ENCODE peak calls at places on chromosomes 7 and 10, in seven cellular contexts. U, H, G, W, P, O and I are unnamed samples.

GRCh38 chr10:132634241-132634946 is 96.8 kb downstream of the INPP5A start:
- DNase-seq in U (no peak), H (no peak), G (no peak), W (no peak), P (no peak), O (no peak), I (no peak)

GRCh38 chr7:101231644-101232043 is 6.0 kb downstream of the CLDN15 start:
- DNase-seq in U (no peak), H (peak), G (no peak), W (no peak), P (peak), O (no peak), I (no peak)

GRCh38 chr7:157875230-157876179 is 538.7 kb downstream of the DNAJB6 start:
- DNase-seq in U (peak), H (peak), G (peak), W (no peak), P (no peak), O (no peak), I (no peak)

GRCh38 chr7:102864958-102865357 is 47.8 kb upstream of the LRRC17 start:
- DNase-seq in U (no peak), H (no peak), G (no peak), W (no peak), P (no peak), O (no peak), I (no peak)

GRCh38 chr7:129376076-129376777 is 58.0 kb upstream of the STRIP2 start:
- DNase-seq in U (peak), H (peak), G (no peak), W (peak), P (peak), O (no peak), I (no peak)

GRCh38 chr7:27793780-27794179 is 53.8 kb downstream of the TAX1BP1 start:
- DNase-seq in U (no peak), H (no peak), G (no peak), W (no peak), P (no peak), O (no peak), I (no peak)

GRCh38 chr7:98618786-98619185 is 1.7 kb downstream of the NPTX2 start:
- DNase-seq in U (no peak), H (no peak), G (no peak), W (no peak), P (no peak), O (no peak), I (no peak)

GRCh38 chr10:74662635-74663034 is 163.8 kb upstream of the KAT6B start:
- DNase-seq in U (no peak), H (no peak), G (no peak), W (no peak), P (no peak), O (no peak), I (no peak)

GRCh38 chr7:69341288-69341687 is 257.0 kb upstream of the AUTS2 start:
- DNase-seq in U (no peak), H (no peak), G (no peak), W (no peak), P (no peak), O (no peak), I (no peak)

GRCh38 chr7:155602156-155602555 is 42.3 kb upstream of the RBM33 start:
- DNase-seq in U (no peak), H (no peak), G (no peak), W (no peak), P (no peak), O (no peak), I (no peak)

GRCh38 chr7:5284304-5285281 is 1.9 kb downstream of the SLC29A4 start:
- DNase-seq in U (peak), H (peak), G (peak), W (peak), P (peak), O (peak), I (peak)

GRCh38 chr7:138030679-138031351 is 28.9 kb upstream of the CREB3L2 start:
- DNase-seq in U (no peak), H (no peak), G (no peak), W (no peak), P (no peak), O (no peak), I (no peak)

GRCh38 chr7:81676813-81677212 is 93.0 kb downstream of the HGF start:
- DNase-seq in U (no peak), H (no peak), G (no peak), W (no peak), P (no peak), O (no peak), I (no peak)

GRCh38 chr7:73431041-73431835 is 2.3 kb upstream of the FZD9 start:
- DNase-seq in U (no peak), H (no peak), G (no peak), W (no peak), P (peak), O (no peak), I (no peak)

GRCh38 chr10:46216836-46217748 is 69.7 kb upstream of the ANTXRL start:
- DNase-seq in U (peak), H (peak), G (peak), W (no peak), P (no peak), O (no peak), I (no peak)

GRCh38 chr10:91887075-91887899 is 22.0 kb downstream of the FGFBP3 start:
- DNase-seq in U (no peak), H (peak), G (peak), W (peak), P (peak), O (no peak), I (peak)

GRCh38 chr7:108459922-108460551 is 3.8 kb upstream of the NRCAM start:
- DNase-seq in U (peak), H (peak), G (no peak), W (no peak), P (peak), O (no peak), I (no peak)

GRCh38 chr10:59971915-59972314 is 65.6 kb upstream of the CCDC6 start:
- DNase-seq in U (no peak), H (peak), G (no peak), W (no peak), P (peak), O (no peak), I (no peak)

GRCh38 chr10:110881247-110881646 is 9.5 kb downstream of the PDCD4 start:
- DNase-seq in U (no peak), H (no peak), G (no peak), W (no peak), P (no peak), O (no peak), I (no peak)

GRCh38 chr10:126647116-126647515 is 23.4 kb downstream of the C10orf90 start:
- DNase-seq in U (no peak), H (no peak), G (no peak), W (no peak), P (no peak), O (no peak), I (no peak)

GRCh38 chr10:4372601-4373000 is 453.4 kb upstream of the AKR1E2 start:
- DNase-seq in U (no peak), H (peak), G (no peak), W (no peak), P (no peak), O (no peak), I (no peak)

GRCh38 chr10:96688789-96689188 is 31.5 kb downstream of the PIK3AP1 start:
- DNase-seq in U (no peak), H (no peak), G (no peak), W (no peak), P (no peak), O (no peak), I (no peak)

GRCh38 chr7:22610258-22610657 is 110.3 kb upstream of the STEAP1B start:
- DNase-seq in U (no peak), H (no peak), G (no peak), W (no peak), P (no peak), O (no peak), I (no peak)

GRCh38 chr10:71525102-71525501 is 128.4 kb downstream of the CDH23 start:
- DNase-seq in U (no peak), H (no peak), G (no peak), W (no peak), P (no peak), O (no peak), I (no peak)

GRCh38 chr10:27998178-27998953 is 513 bp downstream of the ODAD2 start:
- DNase-seq in U (no peak), H (peak), G (peak), W (no peak), P (no peak), O (no peak), I (peak)

GRCh38 chr10:121648078-121648477 is 49.8 kb upstream of the FGFR2 start:
- DNase-seq in U (no peak), H (no peak), G (no peak), W (no peak), P (no peak), O (no peak), I (no peak)

GRCh38 chr7:100694196-100694745 is at the start of gene GIGYF1:
- DNase-seq in U (peak), H (peak), G (peak), W (peak), P (peak), O (no peak), I (peak)

GRCh38 chr7:108456845-108457540 is 757 bp upstream of the NRCAM start:
- DNase-seq in U (no peak), H (no peak), G (no peak), W (no peak), P (no peak), O (no peak), I (no peak)

GRCh38 chr7:44625899-44626511 is 19.6 kb downstream of the OGDH start:
- DNase-seq in U (no peak), H (no peak), G (no peak), W (no peak), P (no peak), O (no peak), I (no peak)
- TF ChIP-seq TAF1 in U (no peak), H (no peak), G (no peak), W (no peak), P (no peak), O (no peak), I (no peak)

GRCh38 chr7:105352922-105353668 is 35.6 kb downstream of the SRPK2 start:
- DNase-seq in U (no peak), H (no peak), G (no peak), W (no peak), P (no peak), O (no peak), I (no peak)

GRCh38 chr7:105353752-105354328 is 34.9 kb downstream of the SRPK2 start:
- DNase-seq in U (peak), H (no peak), G (no peak), W (no peak), P (no peak), O (no peak), I (no peak)

GRCh38 chr7:105352018-105352612 is 36.6 kb downstream of the SRPK2 start:
- DNase-seq in U (no peak), H (no peak), G (no peak), W (peak), P (no peak), O (peak), I (peak)

GRCh38 chr7:105355701-105356100 is 33.0 kb downstream of the SRPK2 start:
- DNase-seq in U (no peak), H (no peak), G (no peak), W (no peak), P (no peak), O (no peak), I (no peak)

GRCh38 chr7:105354383-105354782 is 34.3 kb downstream of the SRPK2 start:
- DNase-seq in U (no peak), H (no peak), G (no peak), W (no peak), P (no peak), O (no peak), I (no peak)
- TF ChIP-seq TAF1 in U (no peak), H (no peak), G (no peak), W (no peak), P (no peak), O (no peak), I (no peak)

GRCh38 chr7:75617634-75618234 is 121.0 kb downstream of the HIP1 start:
- DNase-seq in U (no peak), H (no peak), G (no peak), W (no peak), P (peak), O (peak), I (no peak)
- TF ChIP-seq TAF1 in U (no peak), H (no peak), G (no peak), W (no peak), P (no peak), O (no peak), I (no peak)

DNA sequence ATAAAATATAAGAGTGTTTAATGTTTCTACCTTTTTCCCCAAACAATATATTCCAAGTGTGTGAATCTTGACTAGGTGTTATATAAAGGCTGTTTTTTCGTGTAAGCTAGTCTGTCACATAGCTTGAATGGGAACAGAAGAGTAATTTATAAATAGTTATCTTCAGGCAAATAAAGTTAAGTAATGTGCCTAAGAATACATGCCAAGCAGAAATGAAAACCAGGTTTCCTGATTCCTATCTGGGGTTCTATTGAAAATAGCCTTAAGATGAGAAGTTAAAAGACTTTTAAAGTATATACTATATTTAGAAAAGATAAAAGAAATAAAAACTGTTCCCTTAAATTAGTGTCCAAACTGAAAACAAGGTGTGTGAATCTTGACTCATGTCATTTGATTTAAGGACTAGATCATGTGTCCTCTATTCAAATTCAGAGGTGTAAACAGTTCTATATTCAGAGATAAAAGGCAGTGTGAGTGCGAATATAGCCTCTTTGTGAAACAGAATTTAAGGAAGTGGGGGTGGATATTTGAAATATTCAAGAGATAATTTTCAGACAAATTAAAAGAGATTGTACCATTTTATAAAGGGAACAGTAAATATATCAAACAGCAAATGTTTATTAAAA is 247.5 kb downstream of the THSD7A start:
- DNase-seq in U (no peak), H (peak), G (no peak), W (no peak), P (no peak), O (no peak), I (no peak)
- TF ChIP-seq TAF1 in U (no peak), H (no peak), G (no peak), W (no peak), P (no peak), O (no peak), I (no peak)

GRCh38 chr10:119105155-119105554 is 1.2 kb downstream of the DENND10 start:
- DNase-seq in U (no peak), H (no peak), G (no peak), W (no peak), P (no peak), O (no peak), I (no peak)

GRCh38 chr10:119103687-119104652 is at the start of gene DENND10:
- DNase-seq in U (peak), H (peak), G (peak), W (peak), P (no peak), O (no peak), I (peak)

GRCh38 chr10:119103241-119103640 is 672 bp upstream of the DENND10 start:
- DNase-seq in U (no peak), H (no peak), G (no peak), W (no peak), P (no peak), O (no peak), I (no peak)

DNA sequence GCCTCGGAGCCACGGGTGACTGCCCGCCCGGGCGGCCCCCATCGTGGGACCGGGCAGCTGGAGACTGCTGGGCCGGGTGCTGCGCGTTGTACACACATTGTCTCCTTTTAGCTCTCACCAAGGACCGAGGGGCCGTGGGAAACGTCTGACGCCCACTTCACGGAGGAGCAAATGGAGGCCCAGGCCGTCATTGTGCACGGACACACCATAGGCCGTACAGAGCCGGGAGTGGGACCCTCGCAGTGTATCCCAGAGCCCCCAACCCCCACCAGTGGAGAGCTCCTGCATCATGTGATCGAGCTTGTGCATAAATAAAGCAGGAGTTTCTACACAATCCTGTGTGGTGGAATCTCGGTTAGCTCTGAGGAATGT is 726 bp downstream of the DENND10 start:
- DNase-seq in U (no peak), H (no peak), G (peak), W (no peak), P (no peak), O (no peak), I (no peak)
- TF ChIP-seq TAF1 in U (no peak), H (no peak), G (no peak), W (no peak), P (no peak), O (no peak), I (no peak)

GRCh38 chr10:129545257-129545656 is 78.2 kb downstream of the MGMT start:
- DNase-seq in U (no peak), H (no peak), G (no peak), W (no peak), P (no peak), O (no peak), I (no peak)
- TF ChIP-seq TAF1 in U (no peak), H (no peak), G (no peak), W (no peak), P (no peak), O (no peak), I (no peak)

GRCh38 chr7:84941936-84942335 is 244.9 kb downstream of the SEMA3D start:
- DNase-seq in U (no peak), H (no peak), G (no peak), W (no peak), P (no peak), O (no peak), I (no peak)
- TF ChIP-seq TAF1 in U (no peak), H (no peak), G (no peak), W (no peak), P (no peak), O (no peak), I (no peak)